ENCODE peak calls at places on chromosomes 3 and 15, in four cellular contexts. T is A673, W is HFF-Myc, S is left ventricle myocardium inferior. R is an unnamed sample.

GRCh38 chr3:170598091-170598502 is 12.2 kb upstream of the SLC7A14 start:
- DNase-seq in T (no peak), S (no peak), W (no peak), R (no peak)

GRCh38 chr15:67824900-67825879 is at the start of gene SKOR1:
- DNase-seq in T (no peak), W (no peak), S (no peak), R (no peak)

GRCh38 chr3:11019116-11019515 is 26.6 kb downstream of the SLC6A1 start:
- DNase-seq in T (no peak), S (no peak), W (no peak), R (no peak)

GRCh38 chr15:90644946-90645725 is 72.0 kb upstream of the BLM start:
- DNase-seq in W (no peak), T (no peak), S (no peak), R (no peak)

GRCh38 chr15:96737408-96737807 is 406.9 kb downstream of the NR2F2 start:
- DNase-seq in W (no peak), S (no peak), T (no peak), R (no peak)

GRCh38 chr3:70120360-70120966 is 120.9 kb downstream of the SAMMSON start:
- DNase-seq in S (peak; percentile 26), W (peak; percentile 25), T (peak; percentile 74), R (peak; percentile 25)

GRCh38 chr15:100049936-100050876 is 291.6 kb downstream of the ADAMTS17 start:
- DNase-seq in S (no peak), T (no peak), W (no peak), R (no peak)

GRCh38 chr3:90136468-90137191 is 1029.2 kb downstream of the EPHA3 start:
- DNase-seq in T (no peak), S (no peak), W (no peak), R (no peak)

GRCh38 chr3:172298247-172298646 is 150.0 kb downstream of the GHSR start:
- DNase-seq in T (no peak), W (no peak), S (no peak), R (no peak)

GRCh38 chr15:63371297-63371918 is 10.2 kb downstream of the CA12 start:
- DNase-seq in W (no peak), S (no peak), T (no peak), R (no peak)

GRCh38 chr3:100254168-100254777 is 6.5 kb upstream of the TBC1D23 start:
- DNase-seq in W (no peak), T (peak; percentile 83), S (peak; percentile 29), R (peak; percentile 31)

GRCh38 chr3:133376805-133377204 is 23.1 kb upstream of the BFSP2 start:
- DNase-seq in T (peak; percentile 56), S (no peak), W (no peak), R (no peak)

GRCh38 chr15:84911879-84912660 is 27.6 kb downstream of the SLC28A1 start:
- DNase-seq in T (no peak), W (peak; percentile 70), S (peak; percentile 90), R (peak; percentile 98)

GRCh38 chr15:70375006-70375409 is 277.3 kb upstream of the TLE3 start:
- DNase-seq in W (no peak), S (no peak), T (peak; percentile 22), R (peak; percentile 32)

GRCh38 chr15:57835119-57835518 is 128.6 kb downstream of the POLR2M start:
- DNase-seq in W (no peak), T (no peak), S (no peak), R (no peak)

GRCh38 chr3:143226678-143227291 is 107.2 kb downstream of the CHST2 start:
- DNase-seq in W (no peak), S (no peak), T (no peak), R (no peak)

GRCh38 chr3:5120446-5120845 is 1.6 kb upstream of the ARL8B start:
- DNase-seq in W (no peak), T (no peak), S (no peak), R (no peak)

GRCh38 chr3:38730281-38730680 is 80.8 kb upstream of the SCN5A start:
- DNase-seq in T (no peak), W (no peak), S (no peak), R (peak; percentile 63)

GRCh38 chr3:27311400-27311799 is 57.8 kb downstream of the NEK10 start:
- DNase-seq in S (no peak), T (peak; percentile 20), W (peak; percentile 57), R (peak; percentile 99)

GRCh38 chr3:49841126-49841525 is 15.2 kb downstream of the TRAIP start:
- DNase-seq in T (peak; percentile 12), W (no peak), S (no peak), R (peak; percentile 8)

GRCh38 chr15:88800026-88800425 is 3.2 kb upstream of the ACAN start:
- DNase-seq in S (no peak), W (no peak), T (no peak), R (peak; percentile 47)

GRCh38 chr3:157134620-157135191 is 25.2 kb downstream of the CCNL1 start:
- DNase-seq in W (no peak), T (no peak), S (no peak), R (no peak)

GRCh38 chr3:187802928-187803259 is 57.6 kb upstream of the BCL6 start:
- DNase-seq in W (no peak), T (no peak), S (no peak), R (no peak)

GRCh38 chr3:114582929-114583328 is 289.1 kb downstream of the TIGIT start:
- DNase-seq in S (no peak), W (no peak), T (no peak), R (no peak)

GRCh38 chr15:88300018-88300549 is 43.5 kb upstream of the NTRK3 start:
- DNase-seq in W (no peak), T (no peak), S (no peak), R (no peak)

GRCh38 chr3:42526616-42527367 is 24.3 kb downstream of the VIPR1 start:
- DNase-seq in W (no peak), T (no peak), S (no peak), R (no peak)

DNA sequence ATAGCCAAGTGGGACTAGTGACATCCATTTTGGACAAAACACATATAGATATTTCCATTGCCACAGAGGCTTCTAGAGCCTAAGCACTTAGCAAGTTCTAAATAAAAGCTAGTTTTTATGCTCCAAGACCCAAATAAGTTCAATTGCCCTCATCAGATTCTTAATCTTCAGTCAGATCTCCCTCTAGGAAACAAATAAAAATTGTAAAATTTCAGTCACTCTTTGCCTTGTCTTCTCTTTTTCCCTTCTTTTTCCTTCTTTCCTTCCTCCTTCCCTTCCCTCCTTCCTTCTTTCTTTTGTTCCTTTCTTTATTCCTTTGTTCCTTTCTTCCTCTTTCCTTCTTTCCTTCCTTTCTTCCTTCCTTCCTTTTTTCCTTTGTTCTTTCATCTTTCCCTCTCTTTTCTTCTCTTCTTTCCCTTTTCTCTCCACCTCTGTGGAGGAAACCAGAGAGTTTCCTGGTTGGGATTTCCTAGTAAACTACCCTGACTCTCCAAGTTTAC is 68.8 kb upstream of the GADL1 start:
- DNase-seq in T (no peak), W (no peak), S (no peak), R (no peak)
- TF ChIP-seq CTCF in T (no peak), W (no peak), S (no peak), R (no peak)

GRCh38 chr3:72261566-72262564 is 476.9 kb upstream of the PROK2 start:
- DNase-seq in T (no peak), S (no peak), W (no peak), R (no peak)

GRCh38 chr3:72263223-72264015 is 478.5 kb upstream of the PROK2 start:
- DNase-seq in W (no peak), T (no peak), S (no peak), R (no peak)

GRCh38 chr3:72265661-72266370 is 480.9 kb upstream of the PROK2 start:
- DNase-seq in S (no peak), W (no peak), T (no peak), R (no peak)

GRCh38 chr3:72262707-72263106 is 477.8 kb upstream of the PROK2 start:
- DNase-seq in T (no peak), W (no peak), S (no peak), R (no peak)

DNA sequence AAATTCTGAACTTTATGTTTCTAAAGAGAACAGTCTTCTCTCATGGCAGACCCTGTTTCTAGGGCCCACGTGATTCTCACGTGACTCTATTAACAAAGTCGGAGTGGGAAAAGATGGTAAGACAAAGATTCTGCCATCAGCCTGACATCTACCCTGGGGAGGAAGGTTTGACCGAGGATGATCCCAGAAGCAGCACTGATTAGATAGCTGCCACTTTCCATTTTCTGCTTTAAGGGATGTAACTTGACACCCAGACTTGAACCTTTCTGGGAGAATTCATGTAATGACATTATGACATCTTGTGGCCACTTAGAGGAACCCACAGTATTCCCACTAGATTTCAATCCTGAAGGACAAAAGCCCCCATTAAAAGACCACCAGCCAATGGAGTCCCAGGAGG is 480.3 kb upstream of the PROK2 start:
- DNase-seq in W (no peak), S (no peak), T (peak; percentile 22), R (no peak)
- TF ChIP-seq CTCF in W (peak; percentile 35), S (peak; percentile 51), T (peak; percentile 43), R (peak; percentile 69)

GRCh38 chr15:49215768-49216739 is 46.0 kb downstream of the GALK2 start:
- DNase-seq in W (no peak), S (peak; percentile 56), T (peak; percentile 27), R (peak; percentile 23)
- TF ChIP-seq CTCF in W (no peak), S (peak; percentile 72), T (peak; percentile 19), R (no peak)

GRCh38 chr15:80138962-80139361 is 13.8 kb upstream of the FAH start:
- DNase-seq in W (no peak), T (no peak), S (no peak), R (no peak)
- TF ChIP-seq CTCF in W (no peak), T (no peak), S (no peak), R (no peak)

GRCh38 chr3:149115114-149115513 is 14.3 kb upstream of the HPS3 start:
- DNase-seq in S (no peak), W (no peak), T (no peak), R (no peak)

GRCh38 chr3:149122716-149123578 is 6.5 kb upstream of the HPS3 start:
- DNase-seq in W (no peak), S (no peak), T (no peak), R (no peak)

GRCh38 chr3:149114458-149114857 is 15.0 kb upstream of the HPS3 start:
- DNase-seq in S (no peak), T (no peak), W (no peak), R (no peak)

GRCh38 chr3:149120051-149120972 is 9.1 kb upstream of the HPS3 start:
- DNase-seq in W (peak; percentile 54), S (no peak), T (peak; percentile 70), R (peak; percentile 63)
- TF ChIP-seq CTCF in W (peak; percentile 35), S (peak; percentile 74), T (peak; percentile 69), R (peak; percentile 82)

GRCh38 chr15:73515520-73515919 is 72.6 kb downstream of the REC114 start:
- DNase-seq in W (no peak), T (no peak), S (no peak), R (no peak)
- TF ChIP-seq CTCF in W (no peak), T (no peak), S (no peak), R (no peak)

DNA sequence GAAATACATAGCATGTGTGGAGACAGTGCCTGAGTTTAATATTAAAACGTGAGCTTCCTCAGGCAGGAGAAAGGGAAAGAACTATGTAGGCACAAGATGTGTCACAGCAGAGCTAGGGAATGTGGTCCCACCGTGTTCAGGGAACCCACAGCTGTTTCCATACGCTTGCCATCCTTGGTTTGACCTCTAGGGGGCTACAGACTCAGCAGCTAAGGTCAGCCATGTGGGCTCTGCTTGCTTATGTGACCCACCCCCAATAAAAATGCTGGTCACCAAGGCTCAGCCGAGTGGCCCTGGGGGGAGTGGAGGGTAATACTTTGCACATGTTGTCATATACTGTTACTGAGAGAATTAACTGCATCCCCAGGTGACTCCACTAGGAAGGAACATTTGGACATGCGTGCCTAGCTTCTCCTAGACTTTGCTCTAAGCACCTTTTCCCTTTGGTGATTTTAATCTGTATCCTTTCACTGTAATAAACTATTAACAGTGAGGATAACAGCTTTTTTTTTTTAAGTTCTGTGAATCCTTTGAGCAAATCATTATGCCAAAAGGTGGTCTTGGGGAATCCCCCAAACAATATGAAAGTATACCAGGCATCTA is 3.3 kb downstream of the TUBGCP5 start:
- DNase-seq in S (no peak), T (peak; percentile 71), W (peak; percentile 61), R (peak; percentile 48)
- TF ChIP-seq CTCF in S (peak; percentile 79), T (peak; percentile 88), W (peak; percentile 86), R (peak; percentile 88)

GRCh38 chr3:33980252-33980651 is 181.8 kb downstream of the PDCD6IP start:
- DNase-seq in S (no peak), W (peak; percentile 19), T (peak; percentile 74), R (peak; percentile 81)
- TF ChIP-seq CTCF in S (peak; percentile 49), W (peak; percentile 57), T (peak; percentile 72), R (peak; percentile 78)